ENCODE peak calls at places on chromosomes 1 and 21, in four cellular contexts. V is upper lobe of left lung, Q is H1, J is tibial nerve. K is an unnamed sample.

GRCh38 chr1:13619909-13620308 is 36.3 kb downstream of the PDPN start:
- DNase-seq in Q (no peak), V (no peak), J (no peak), K (peak; percentile 65)

GRCh38 chr1:165674599-165674998 is 23.8 kb downstream of the ALDH9A1 start:
- DNase-seq in J (no peak), V (no peak), Q (no peak), K (no peak)

GRCh38 chr1:241336335-241336734 is 20.7 kb downstream of the RGS7 start:
- DNase-seq in V (no peak), Q (no peak), J (no peak), K (no peak)

GRCh38 chr1:162956922-162957321 is 95.9 kb upstream of the CCDC190 start:
- DNase-seq in V (no peak), J (no peak), Q (no peak), K (no peak)

GRCh38 chr1:207219979-207220889 is 101.2 kb upstream of the CD55 start:
- DNase-seq in J (no peak), V (no peak), Q (peak; percentile 65), K (no peak)

GRCh38 chr1:111887385-111887784 is 102.1 kb downstream of the KCND3 start:
- DNase-seq in Q (no peak), V (no peak), J (no peak), K (no peak)

GRCh38 chr1:44293761-44294315 is 61.2 kb downstream of the ERI3 start:
- DNase-seq in J (no peak), V (peak; percentile 56), Q (no peak), K (no peak)

GRCh38 chr1:58573138-58573537 is 3.9 kb downstream of the TACSTD2 start:
- DNase-seq in V (no peak), Q (no peak), J (no peak), K (no peak)

GRCh38 chr1:106290805-106291537 is 765.5 kb upstream of the PRMT6 start:
- DNase-seq in J (no peak), V (no peak), Q (no peak), K (no peak)

GRCh38 chr1:1157914-1158710 is 15.6 kb upstream of the TTLL10 start:
- DNase-seq in Q (no peak), J (no peak), V (peak; percentile 90), K (no peak)

GRCh38 chr21:26506951-26507350 is 66.1 kb downstream of the CYYR1 start:
- DNase-seq in V (no peak), Q (no peak), J (no peak), K (no peak)

GRCh38 chr1:235336903-235337302 is 8.5 kb downstream of the GGPS1 start:
- DNase-seq in Q (no peak), V (no peak), J (no peak), K (no peak)

GRCh38 chr21:45768011-45768740 is 124.7 kb downstream of the PCBP3 start:
- DNase-seq in V (no peak), J (no peak), Q (no peak), K (no peak)

GRCh38 chr1:225451840-225452515 is 24.1 kb upstream of the LBR start:
- DNase-seq in V (no peak), J (no peak), Q (no peak), K (peak; percentile 49)

GRCh38 chr1:31505884-31506497 is 70.3 kb upstream of the TINAGL1 start:
- DNase-seq in J (no peak), V (peak; percentile 46), Q (no peak), K (no peak)

GRCh38 chr21:45596704-45597318 is 46.7 kb upstream of the PCBP3 start:
- DNase-seq in V (no peak), Q (peak; percentile 93), J (peak; percentile 50), K (peak; percentile 70)

GRCh38 chr1:205701891-205702290 is 21.6 kb upstream of the SLC45A3 start:
- DNase-seq in V (no peak), Q (no peak), J (no peak), K (no peak)

GRCh38 chr1:85484716-85485115 is 19.8 kb upstream of the DDAH1 start:
- DNase-seq in V (no peak), J (no peak), Q (no peak), K (no peak)

GRCh38 chr1:171963762-171964161 is 122.5 kb downstream of the DNM3 start:
- DNase-seq in Q (no peak), J (no peak), V (no peak), K (no peak)

GRCh38 chr1:89519779-89520358 is 4.8 kb upstream of the LRRC8B start:
- DNase-seq in Q (no peak), V (no peak), J (no peak), K (no peak)

GRCh38 chr1:199007423-199007822 is 368.6 kb downstream of the PTPRC start:
- DNase-seq in Q (no peak), J (no peak), V (no peak), K (no peak)

GRCh38 chr1:234756066-234756783 is 146.2 kb upstream of the IRF2BP2 start:
- DNase-seq in J (no peak), Q (no peak), V (no peak), K (no peak)

DNA sequence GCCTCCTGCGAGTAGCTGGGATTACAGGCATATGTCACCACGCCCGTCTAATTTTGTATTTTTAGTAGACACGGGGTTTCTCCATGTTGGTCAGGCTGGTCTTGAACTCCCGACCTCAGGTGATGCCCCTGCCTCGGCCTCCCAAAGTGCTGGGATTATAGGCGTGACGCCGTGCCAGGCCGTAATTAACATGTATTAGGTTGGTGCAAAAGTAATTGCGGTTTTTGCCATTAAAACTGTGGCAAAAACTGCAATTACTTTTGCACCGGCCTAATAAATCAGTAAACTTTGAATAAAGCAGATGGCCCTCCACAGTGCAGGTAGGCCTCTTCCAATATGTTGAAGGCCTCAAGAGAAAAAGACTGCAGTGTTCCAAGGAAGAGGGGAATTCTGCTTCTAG is 35.4 kb downstream of the TNFRSF9 start:
- DNase-seq in J (no peak), V (no peak), Q (no peak), K (no peak)
- TF ChIP-seq EP300 in J (no peak), V (no peak), Q (no peak), K (no peak)

DNA sequence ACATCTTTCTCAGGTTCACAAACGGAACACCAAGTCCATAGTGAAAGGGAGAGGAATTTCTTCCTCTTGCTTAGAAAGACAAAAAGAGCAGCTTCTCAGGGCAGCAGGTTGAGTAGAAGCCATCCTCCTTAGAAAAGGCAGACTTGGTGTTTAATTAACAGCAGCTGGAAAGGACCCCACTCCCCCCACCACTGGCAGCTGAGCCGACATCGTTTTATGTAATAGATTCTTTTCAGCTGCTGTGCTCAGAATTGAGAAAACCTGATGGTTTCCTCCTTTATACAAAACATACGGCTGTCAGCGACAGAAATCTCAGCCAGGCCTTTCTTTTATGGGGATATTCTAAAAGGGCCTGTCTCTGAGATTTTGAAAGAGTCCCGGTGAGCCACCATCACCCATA is 49.8 kb downstream of the MAN1C1 start:
- DNase-seq in Q (no peak), V (no peak), J (no peak), K (no peak)
- TF ChIP-seq EP300 in Q (no peak), V (no peak), J (no peak), K (no peak)

GRCh38 chr1:197441990-197442389 is 173.9 kb downstream of the CRB1 start:
- DNase-seq in Q (no peak), J (peak; percentile 49), V (no peak), K (no peak)
- TF ChIP-seq EP300 in Q (no peak), J (no peak), V (no peak), K (no peak)

GRCh38 chr1:154418898-154419619 is 13.9 kb downstream of the IL6R start:
- DNase-seq in Q (no peak), J (no peak), V (no peak), K (no peak)

GRCh38 chr1:154420961-154421924 is 16.1 kb downstream of the IL6R start:
- DNase-seq in Q (no peak), J (no peak), V (no peak), K (no peak)

GRCh38 chr1:154418062-154418897 is 13.1 kb downstream of the IL6R start:
- DNase-seq in V (no peak), Q (no peak), J (peak; percentile 24), K (no peak)

GRCh38 chr1:154420172-154420571 is 15.0 kb downstream of the IL6R start:
- DNase-seq in J (peak; percentile 88), V (peak; percentile 73), Q (no peak), K (peak; percentile 92)

DNA sequence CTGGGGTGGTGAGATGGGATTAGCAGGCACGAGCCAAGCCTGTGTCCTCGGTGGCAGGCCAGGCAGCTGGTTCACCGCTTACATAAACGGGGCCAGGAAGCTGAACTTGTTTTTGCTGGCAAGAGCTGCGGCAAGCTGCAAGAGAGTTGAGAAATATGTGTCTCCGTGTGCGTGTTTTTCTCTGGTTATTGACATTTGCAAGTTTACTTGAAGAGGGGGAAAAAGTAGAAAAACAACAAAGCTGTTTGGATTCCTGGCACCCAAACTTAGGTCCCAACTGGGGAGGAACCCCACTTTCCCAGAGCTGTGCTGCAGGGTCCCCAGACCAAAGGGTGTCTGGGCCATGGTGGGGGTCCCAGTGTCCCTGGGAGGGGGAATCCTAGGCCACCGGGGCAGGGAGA is 14.5 kb downstream of the IL6R start:
- DNase-seq in J (peak; percentile 86), Q (no peak), V (peak; percentile 76), K (peak; percentile 94)
- TF ChIP-seq EP300 in J (peak; percentile 85), Q (no peak), V (peak; percentile 71), K (no peak)

K was measured in suprapubic skin.